ENCODE peak calls at places on chromosomes 7 and 10, in four cellular contexts. R, N, D and V are unnamed samples.

GRCh38 chr10:28991738-28992270 is 297.1 kb upstream of the LYZL1 start:
- DNase-seq in R (peak), N (peak), D (peak), V (peak)

GRCh38 chr10:129814681-129815646 is 149.1 kb downstream of the EBF3 start:
- DNase-seq in R (no peak), N (no peak), D (no peak), V (no peak)

GRCh38 chr10:92081641-92082040 is 158.1 kb downstream of the BTAF1 start:
- DNase-seq in R (no peak), N (no peak), D (no peak), V (no peak)

GRCh38 chr7:73980206-73980605 is 47.8 kb upstream of the ELN start:
- DNase-seq in R (no peak), N (no peak), D (no peak), V (no peak)

GRCh38 chr7:41928781-41929180 is 225.9 kb upstream of the INHBA start:
- DNase-seq in R (no peak), N (no peak), D (no peak), V (no peak)

GRCh38 chr10:59006511-59007306 is 169.7 kb upstream of the PHYHIPL start:
- DNase-seq in R (no peak), N (no peak), D (peak), V (no peak)

GRCh38 chr7:159067870-159068787 is 76.5 kb downstream of the VIPR2 start:
- DNase-seq in R (no peak), N (no peak), D (no peak), V (no peak)

GRCh38 chr10:77189056-77189455 is 448.6 kb downstream of the KCNMA1 start:
- DNase-seq in R (no peak), N (no peak), D (no peak), V (no peak)

GRCh38 chr10:48983648-48984359 is 44.2 kb upstream of the LRRC18 start:
- DNase-seq in R (no peak), N (no peak), D (no peak), V (no peak)

GRCh38 chr7:5629941-5630340 is 151.5 kb downstream of the RNF216 start:
- DNase-seq in R (peak), N (no peak), D (peak), V (no peak)

GRCh38 chr10:52283174-52283573 is 30.9 kb upstream of the DKK1 start:
- DNase-seq in R (no peak), N (no peak), D (peak), V (no peak)

GRCh38 chr10:12165036-12165435 is 30.7 kb downstream of the NUDT5 start:
- DNase-seq in R (no peak), N (no peak), D (no peak), V (no peak)

GRCh38 chr7:66631471-66631870 is 2.8 kb downstream of the KCTD7 start:
- DNase-seq in R (no peak), N (no peak), D (no peak), V (no peak)

GRCh38 chr10:43041422-43042342 is 35.2 kb upstream of the RET start:
- DNase-seq in R (no peak), N (peak), D (no peak), V (no peak)

GRCh38 chr10:76080991-76081390 is 649.6 kb downstream of the LRMDA start:
- DNase-seq in R (no peak), N (no peak), D (no peak), V (no peak)

GRCh38 chr7:33750177-33750576 is 155.2 kb upstream of the BMPER start:
- DNase-seq in R (no peak), N (no peak), D (peak), V (no peak)

GRCh38 chr7:57348646-57349269 is 101.2 kb upstream of the ZNF716 start:
- DNase-seq in R (no peak), N (no peak), D (no peak), V (no peak)

GRCh38 chr7:99395616-99396327 is 12.6 kb downstream of the PDAP1 start:
- DNase-seq in R (no peak), N (no peak), D (no peak), V (no peak)

GRCh38 chr7:29345590-29345989 is 151.0 kb downstream of the CHN2 start:
- DNase-seq in R (peak), N (peak), D (peak), V (no peak)

GRCh38 chr7:151503902-151504714 is 15.6 kb downstream of the RHEB start:
- DNase-seq in R (no peak), N (no peak), D (peak), V (peak)

GRCh38 chr7:143129477-143129876 is 2.4 kb upstream of the PIP start:
- DNase-seq in R (no peak), N (no peak), D (peak), V (no peak)
- H3K27ac ChIP-seq in R (no peak), N (no peak), D (no peak), V (no peak)

DNA sequence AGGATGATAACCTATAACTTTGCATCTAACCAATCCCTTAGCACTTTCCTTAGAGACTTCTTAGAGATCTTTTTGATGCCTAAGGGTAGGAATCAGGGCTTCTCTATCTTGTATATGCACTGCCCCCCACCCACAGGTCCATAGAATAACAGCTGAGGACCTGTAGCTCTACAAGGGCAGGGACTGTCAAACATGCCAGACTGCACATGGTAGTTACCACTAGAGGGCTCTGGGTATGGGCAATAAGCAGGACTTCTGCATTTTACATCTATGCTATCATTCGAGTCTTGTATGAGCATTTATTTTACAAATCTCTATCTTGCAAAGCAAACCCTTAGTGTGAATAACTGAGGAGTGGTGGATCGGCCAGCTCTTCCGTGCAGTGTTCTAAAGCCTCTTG is 219.1 kb downstream of the WDR11 start:
- DNase-seq in R (no peak), N (no peak), D (peak), V (no peak)
- H3K27ac ChIP-seq in R (no peak), N (no peak), D (no peak), V (peak)

GRCh38 chr10:14327535-14327934 is 3.2 kb downstream of the FRMD4A start:
- DNase-seq in R (no peak), N (no peak), D (no peak), V (no peak)
- H3K27ac ChIP-seq in R (no peak), N (no peak), D (no peak), V (no peak)

GRCh38 chr7:25856056-25856780 is 295.8 kb upstream of the NFE2L3 start:
- DNase-seq in R (no peak), N (no peak), D (peak), V (no peak)
- H3K27ac ChIP-seq in R (no peak), N (peak), D (peak), V (peak)

DNA sequence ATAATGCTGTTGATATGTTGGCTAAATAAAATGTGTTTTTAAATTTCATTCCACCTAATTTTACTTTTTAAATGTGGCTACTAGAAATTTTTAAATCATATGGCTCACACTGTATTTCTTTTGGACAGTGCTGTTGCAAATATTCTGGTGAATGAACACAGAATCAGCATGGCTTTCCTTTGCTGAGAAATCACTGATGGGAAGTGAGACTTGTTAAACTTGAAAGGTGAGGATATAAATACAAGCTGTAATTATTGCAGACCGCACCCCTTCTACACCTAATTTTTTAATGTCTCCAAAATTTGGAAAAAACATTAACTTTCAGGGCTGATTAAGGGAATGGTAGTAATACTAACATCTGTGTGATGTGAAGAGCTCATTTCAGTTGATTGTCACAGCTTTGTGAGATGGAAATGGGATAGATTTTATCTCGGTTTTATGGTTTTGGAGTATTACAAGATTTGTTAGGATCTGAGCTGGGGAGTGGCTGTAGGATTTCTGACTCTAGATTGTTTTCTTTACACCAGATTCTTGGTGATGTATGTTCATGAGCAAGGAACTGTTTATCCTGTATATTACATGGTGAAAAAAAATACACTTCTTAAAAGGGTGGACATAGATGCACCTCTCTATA is 1.3 kb downstream of the MIOS start:
- DNase-seq in R (no peak), N (no peak), D (no peak), V (no peak)
- H3K27ac ChIP-seq in R (no peak), N (peak), D (no peak), V (no peak)

GRCh38 chr7:26691886-26692285 is 172.5 kb downstream of the SKAP2 start:
- DNase-seq in R (no peak), N (no peak), D (no peak), V (no peak)
- H3K27ac ChIP-seq in R (no peak), N (no peak), D (no peak), V (no peak)

GRCh38 chr7:45978731-45979211 is 57.7 kb upstream of the IGFBP3 start:
- DNase-seq in R (no peak), N (no peak), D (no peak), V (peak)

GRCh38 chr7:45980181-45980905 is 59.3 kb upstream of the IGFBP3 start:
- DNase-seq in R (no peak), N (no peak), D (peak), V (peak)

GRCh38 chr7:45978010-45978681 is 57.1 kb upstream of the IGFBP3 start:
- DNase-seq in R (no peak), N (peak), D (peak), V (peak)

GRCh38 chr7:45980973-45981372 is 59.9 kb upstream of the IGFBP3 start:
- DNase-seq in R (no peak), N (no peak), D (peak), V (peak)

DNA sequence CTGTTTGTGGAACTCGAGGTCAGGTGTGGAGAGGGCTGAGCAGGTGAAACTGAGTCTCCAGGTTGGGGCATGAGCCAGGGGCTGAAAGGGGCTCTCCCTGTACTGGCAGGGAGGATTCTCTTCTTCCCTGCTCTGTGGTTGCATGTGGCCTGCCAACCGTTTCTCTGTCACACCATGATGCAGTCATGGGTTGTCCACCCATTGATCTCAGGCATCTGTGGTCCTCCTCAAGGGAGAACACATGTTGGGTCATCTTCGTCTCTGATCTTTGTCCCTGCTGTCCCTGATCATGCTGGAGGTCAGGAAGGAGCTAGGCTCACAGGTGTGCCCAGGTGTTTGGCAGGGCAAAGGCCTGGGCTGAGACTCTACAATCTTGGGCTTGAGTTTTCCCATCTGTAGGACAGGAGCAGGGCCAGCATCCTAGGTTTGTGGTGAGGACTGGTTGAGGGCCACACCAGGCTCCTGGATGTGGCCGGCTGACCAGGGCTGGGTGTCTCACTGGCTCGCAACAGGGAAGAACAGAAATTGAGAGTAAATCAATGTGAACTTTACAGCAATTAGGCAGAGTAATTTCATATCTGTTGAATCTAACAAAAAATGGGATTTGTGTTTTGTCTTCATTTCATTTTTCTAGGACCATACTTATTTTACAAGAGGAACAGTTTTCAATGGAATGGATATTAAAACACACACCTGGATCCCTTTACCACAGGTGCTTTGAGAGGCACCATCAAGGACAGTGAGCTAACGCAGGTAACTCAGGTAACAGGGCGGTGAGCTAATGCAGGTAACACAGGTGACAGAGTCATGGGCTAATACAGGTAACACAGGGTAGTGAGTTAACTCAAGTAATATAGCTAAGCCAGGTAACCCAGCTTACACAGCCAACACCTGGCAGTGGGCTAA is 58.5 kb upstream of the IGFBP3 start:
- DNase-seq in R (no peak), N (no peak), D (peak), V (peak)
- H3K27ac ChIP-seq in R (no peak), N (no peak), D (peak), V (no peak)

GRCh38 chr10:90915141-90916075 is 5.5 kb downstream of the ANKRD1 start:
- DNase-seq in R (no peak), N (no peak), D (no peak), V (no peak)
- H3K27ac ChIP-seq in R (no peak), N (no peak), D (peak), V (peak)

GRCh38 chr7:105907129-105907846 is 30.9 kb upstream of the ATXN7L1 start:
- DNase-seq in R (no peak), N (no peak), D (no peak), V (no peak)
- H3K27ac ChIP-seq in R (no peak), N (no peak), D (no peak), V (no peak)

GRCh38 chr10:88082806-88083596 is 219.6 kb downstream of the PTEN start:
- DNase-seq in R (no peak), N (no peak), D (no peak), V (no peak)

GRCh38 chr10:88080213-88080612 is 216.8 kb downstream of the PTEN start:
- DNase-seq in R (no peak), N (peak), D (no peak), V (no peak)

GRCh38 chr10:88081457-88082054 is 218.1 kb downstream of the PTEN start:
- DNase-seq in R (no peak), N (no peak), D (no peak), V (no peak)

GRCh38 chr10:88083597-88083989 is 220.2 kb downstream of the PTEN start:
- DNase-seq in R (no peak), N (no peak), D (no peak), V (no peak)

DNA sequence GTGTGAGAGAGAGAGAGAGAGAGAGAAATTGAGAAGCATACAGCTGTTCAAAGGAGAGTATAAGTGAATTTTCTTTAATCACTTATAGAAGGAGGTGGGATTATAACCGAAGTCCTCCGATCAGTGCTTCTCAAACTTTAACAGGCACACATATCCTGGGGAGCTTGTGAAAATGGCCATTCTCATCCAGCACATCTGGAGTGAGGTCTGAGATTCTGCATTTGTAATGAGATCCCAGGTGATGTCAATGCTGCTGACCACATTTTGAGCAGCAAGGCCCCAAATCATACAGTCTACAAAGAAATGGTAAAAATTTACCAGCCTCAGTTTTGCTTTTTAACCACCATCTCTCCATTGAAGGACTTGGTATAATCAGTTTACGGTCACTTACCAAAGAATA is 219.0 kb downstream of the PTEN start:
- DNase-seq in R (no peak), N (no peak), D (no peak), V (no peak)
- H3K27ac ChIP-seq in R (no peak), N (peak), D (no peak), V (no peak)